ENCODE peak calls at places on chromosomes 2 and 18, in four cellular contexts. N is NCI-H1105, H is dorsolateral prefrontal cortex, V is K562. L is an unnamed sample.

GRCh38 chr2:1504311-1504750 is 91.1 kb downstream of the TPO start:
- DNase-seq in N (no peak), H (peak), V (no peak), L (no peak)

GRCh38 chr2:137117385-137117784 is 352.0 kb downstream of the THSD7B start:
- DNase-seq in N (no peak), H (no peak), V (no peak), L (no peak)

GRCh38 chr2:101983486-101983885 is 8.3 kb upstream of the IL1R2 start:
- DNase-seq in N (no peak), H (no peak), V (no peak), L (no peak)

GRCh38 chr2:151251012-151251411 is 10.7 kb downstream of the RBM43 start:
- DNase-seq in N (no peak), H (no peak), V (no peak), L (no peak)

GRCh38 chr2:240947176-240947575 is 41.0 kb downstream of the CROCC2 start:
- DNase-seq in N (no peak), H (no peak), V (no peak), L (no peak)

GRCh38 chr18:58140366-58141325 is 96.6 kb downstream of the NEDD4L start:
- DNase-seq in N (no peak), H (no peak), V (no peak), L (no peak)

GRCh38 chr18:70420151-70420898 is 131.5 kb downstream of the SOCS6 start:
- DNase-seq in N (no peak), H (no peak), V (no peak), L (no peak)

GRCh38 chr2:71995067-71995665 is 152.5 kb downstream of the CYP26B1 start:
- DNase-seq in N (no peak), H (no peak), V (no peak), L (peak)

GRCh38 chr2:235500761-235501662 is 7.2 kb downstream of the AGAP1 start:
- DNase-seq in N (no peak), H (no peak), V (no peak), L (no peak)

GRCh38 chr2:207763308-207763707 is 6.4 kb downstream of the FZD5 start:
- DNase-seq in N (no peak), H (no peak), V (no peak), L (no peak)

GRCh38 chr2:238875161-238875530 is 27.3 kb downstream of the TWIST2 start:
- DNase-seq in N (no peak), H (no peak), V (peak), L (no peak)

GRCh38 chr18:48543228-48543627 is 4.4 kb downstream of the CTIF start:
- DNase-seq in N (no peak), H (no peak), V (peak), L (no peak)

GRCh38 chr2:23545391-23545790 is 160.4 kb downstream of the KLHL29 start:
- DNase-seq in N (no peak), H (no peak), V (no peak), L (peak)

GRCh38 chr2:51981813-51982212 is 949.9 kb upstream of the NRXN1 start:
- DNase-seq in N (no peak), H (no peak), V (no peak), L (no peak)

GRCh38 chr2:145599761-145600160 is 1079.8 kb upstream of the ZEB2 start:
- DNase-seq in N (no peak), H (no peak), V (no peak), L (no peak)

GRCh38 chr2:129135017-129135416 is 816.3 kb upstream of the HS6ST1 start:
- DNase-seq in N (no peak), H (no peak), V (no peak), L (no peak)

GRCh38 chr18:24672165-24672950 is 211.9 kb downstream of the HRH4 start:
- DNase-seq in N (no peak), H (no peak), V (no peak), L (peak)

GRCh38 chr2:75570948-75571729 is 10.4 kb upstream of the EVA1A start:
- DNase-seq in N (no peak), H (no peak), V (no peak), L (no peak)